ENCODE peak calls at places on chromosomes 7 and 10, in four cellular contexts. I, A, R and S are unnamed samples.

GRCh38 chr7:100679927-100680588 is 6.5 kb downstream of the GNB2 start:
- DNase-seq in I (no peak), A (no peak), R (no peak), S (peak)

GRCh38 chr7:140060788-140061606 is 1.8 kb downstream of the PARP12 start:
- DNase-seq in I (peak), A (no peak), R (no peak), S (peak)

GRCh38 chr10:92290076-92290836 is 622 bp downstream of the CPEB3 start:
- DNase-seq in I (peak), A (peak), R (no peak), S (peak)

GRCh38 chr7:23938937-23939552 is 229.0 kb downstream of the STK31 start:
- DNase-seq in I (peak), A (peak), R (no peak), S (peak)

GRCh38 chr7:92709912-92710311 is 119.7 kb upstream of the FAM133B start:
- DNase-seq in I (no peak), A (no peak), R (no peak), S (no peak)

GRCh38 chr7:767580-767940 is 40.5 kb upstream of the PRKAR1B start:
- DNase-seq in I (no peak), A (no peak), R (no peak), S (no peak)

GRCh38 chr7:150450491-150450992 is at the start of gene GIMAP8:
- DNase-seq in I (no peak), A (no peak), R (no peak), S (peak)

GRCh38 chr10:42367532-42368230 is 270.7 kb downstream of the ZNF33B start:
- DNase-seq in I (peak), A (no peak), R (peak), S (peak)

GRCh38 chr7:35908305-35909223 is 107.7 kb downstream of the SEPTIN7 start:
- DNase-seq in I (no peak), A (no peak), R (no peak), S (no peak)

GRCh38 chr7:51133992-51134391 is 182.6 kb downstream of the COBL start:
- DNase-seq in I (no peak), A (no peak), R (no peak), S (no peak)

GRCh38 chr7:5626456-5626855 is 155.0 kb downstream of the RNF216 start:
- DNase-seq in I (no peak), A (no peak), R (no peak), S (no peak)

GRCh38 chr7:126589068-126589684 is 663.6 kb downstream of the GRM8 start:
- DNase-seq in I (no peak), A (no peak), R (no peak), S (no peak)

GRCh38 chr10:82206831-82207230 is 331.8 kb downstream of the NRG3 start:
- DNase-seq in I (no peak), A (no peak), R (no peak), S (no peak)

GRCh38 chr10:30436200-30436599 is 2.2 kb downstream of the MAP3K8 start:
- DNase-seq in I (peak), A (no peak), R (no peak), S (peak)

GRCh38 chr10:30437039-30437781 is 3.2 kb downstream of the MAP3K8 start:
- DNase-seq in I (peak), A (no peak), R (no peak), S (peak)

GRCh38 chr10:30439931-30440330 is 5.9 kb downstream of the MAP3K8 start:
- DNase-seq in I (no peak), A (no peak), R (no peak), S (no peak)

GRCh38 chr10:30436688-30437038 is 2.7 kb downstream of the MAP3K8 start:
- DNase-seq in I (no peak), A (no peak), R (no peak), S (no peak)

GRCh38 chr10:30438016-30438850 is 4.2 kb downstream of the MAP3K8 start:
- DNase-seq in I (peak), A (no peak), R (no peak), S (peak)
- TF ChIP-seq ELK1 in I (no peak), A (no peak), R (no peak), S (no peak)

DNA sequence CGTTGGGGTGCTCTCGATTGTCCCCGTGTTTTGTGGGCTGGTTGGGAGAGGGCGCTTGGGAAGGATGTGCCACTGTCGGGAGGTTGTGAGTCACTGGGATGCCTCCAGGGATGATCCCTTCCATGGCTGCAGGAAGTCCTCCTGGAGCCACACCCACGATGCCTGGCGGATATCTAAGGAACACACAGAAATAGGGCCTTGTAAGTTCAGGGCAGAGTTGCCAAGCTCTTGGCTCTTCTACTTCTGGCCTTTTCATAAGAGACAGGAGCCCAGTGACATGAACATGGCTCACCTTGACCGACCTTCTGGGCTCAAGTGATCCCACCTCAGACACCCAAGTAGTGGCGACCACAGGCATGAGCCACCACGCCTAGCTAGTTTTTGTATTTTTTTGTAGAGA is 47.6 kb downstream of the ZRANB1 start:
- DNase-seq in I (no peak), A (no peak), R (no peak), S (no peak)
- TF ChIP-seq ELK1 in I (no peak), A (no peak), R (no peak), S (no peak)

GRCh38 chr10:329361-330099 is 194.3 kb downstream of the ZMYND11 start:
- DNase-seq in I (peak), A (peak), R (no peak), S (peak)

GRCh38 chr10:327889-328809 is 192.9 kb downstream of the ZMYND11 start:
- DNase-seq in I (no peak), A (no peak), R (no peak), S (no peak)

GRCh38 chr10:335151-335800 is 200.0 kb downstream of the ZMYND11 start:
- DNase-seq in I (peak), A (peak), R (no peak), S (no peak)

GRCh38 chr10:326894-327635 is 191.8 kb downstream of the ZMYND11 start:
- DNase-seq in I (no peak), A (no peak), R (no peak), S (no peak)

GRCh38 chr10:331186-331585 is 195.9 kb downstream of the ZMYND11 start:
- DNase-seq in I (no peak), A (no peak), R (no peak), S (no peak)
- TF ChIP-seq ELK1 in I (no peak), A (no peak), R (no peak), S (no peak)

GRCh38 chr10:5105626-5106025 is 11.4 kb downstream of the AKR1C3 start:
- DNase-seq in I (no peak), A (no peak), R (no peak), S (no peak)
- TF ChIP-seq ELK1 in I (no peak), A (no peak), R (no peak), S (no peak)

GRCh38 chr7:30171753-30172447 is 37.1 kb downstream of the MTURN start:
- DNase-seq in I (peak), A (no peak), R (no peak), S (no peak)
- TF ChIP-seq ELK1 in I (no peak), A (no peak), R (no peak), S (no peak)

GRCh38 chr7:134042307-134042706 is 84.8 kb upstream of the LRGUK start:
- DNase-seq in I (no peak), A (no peak), R (no peak), S (no peak)
- TF ChIP-seq ELK1 in I (no peak), A (no peak), R (no peak), S (no peak)

GRCh38 chr7:2511769-2512168 is 7.8 kb upstream of the LFNG start:
- DNase-seq in I (no peak), A (no peak), R (no peak), S (no peak)

GRCh38 chr7:2512713-2513112 is 6.9 kb upstream of the LFNG start:
- DNase-seq in I (no peak), A (no peak), R (no peak), S (no peak)

GRCh38 chr7:2510130-2510776 is 9.3 kb upstream of the LFNG start:
- DNase-seq in I (no peak), A (no peak), R (no peak), S (no peak)

GRCh38 chr7:2512179-2512644 is 7.4 kb upstream of the LFNG start:
- DNase-seq in I (no peak), A (no peak), R (no peak), S (no peak)

DNA sequence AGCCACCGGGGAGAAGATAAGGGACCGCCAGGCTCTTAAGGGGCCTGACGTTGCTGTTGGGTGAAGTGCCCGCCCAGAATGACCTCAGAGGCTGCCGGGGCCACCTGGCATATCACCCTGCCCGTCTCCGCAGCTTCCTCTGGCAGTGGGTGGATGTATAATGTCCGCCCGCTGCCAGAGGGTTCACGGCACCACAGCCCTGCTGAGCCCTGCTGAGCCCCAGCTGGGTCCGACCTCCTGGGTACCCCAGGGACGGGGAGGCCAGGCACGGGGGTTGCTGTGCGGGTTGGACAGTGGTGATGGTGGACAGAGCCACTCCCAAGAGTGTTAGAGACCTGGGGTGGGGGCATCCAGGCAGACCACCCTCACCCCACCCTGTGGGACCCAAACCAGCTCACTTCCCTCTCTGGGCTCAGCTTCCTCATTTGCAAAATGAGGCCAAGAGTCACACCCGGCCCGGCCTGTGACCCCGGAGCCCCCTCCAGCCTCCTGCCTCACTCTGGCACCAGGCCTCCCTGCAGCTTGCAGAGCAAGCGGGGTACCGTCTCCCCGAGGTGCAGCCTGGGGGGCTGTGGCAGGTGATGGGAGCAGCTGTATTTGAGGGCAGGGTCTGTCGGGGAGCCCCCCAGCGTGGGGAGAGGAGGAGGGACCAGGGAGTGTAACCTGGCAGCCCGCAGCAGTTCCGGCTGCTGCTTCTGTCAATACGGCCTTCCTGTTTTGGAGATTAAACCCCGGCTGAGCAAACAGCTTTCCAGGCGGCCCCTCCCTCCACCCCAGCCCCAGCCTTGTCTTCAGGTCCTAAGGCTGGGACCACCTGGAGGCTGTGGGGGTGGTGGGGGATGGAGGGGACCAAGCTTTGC is 8.4 kb upstream of the LFNG start:
- DNase-seq in I (no peak), A (no peak), R (no peak), S (no peak)
- TF ChIP-seq ELK1 in I (no peak), A (no peak), R (no peak), S (no peak)

GRCh38 chr7:137989127-137989526 is 12.8 kb downstream of the CREB3L2 start:
- DNase-seq in I (no peak), A (no peak), R (no peak), S (no peak)
- TF ChIP-seq ELK1 in I (no peak), A (no peak), R (no peak), S (no peak)

DNA sequence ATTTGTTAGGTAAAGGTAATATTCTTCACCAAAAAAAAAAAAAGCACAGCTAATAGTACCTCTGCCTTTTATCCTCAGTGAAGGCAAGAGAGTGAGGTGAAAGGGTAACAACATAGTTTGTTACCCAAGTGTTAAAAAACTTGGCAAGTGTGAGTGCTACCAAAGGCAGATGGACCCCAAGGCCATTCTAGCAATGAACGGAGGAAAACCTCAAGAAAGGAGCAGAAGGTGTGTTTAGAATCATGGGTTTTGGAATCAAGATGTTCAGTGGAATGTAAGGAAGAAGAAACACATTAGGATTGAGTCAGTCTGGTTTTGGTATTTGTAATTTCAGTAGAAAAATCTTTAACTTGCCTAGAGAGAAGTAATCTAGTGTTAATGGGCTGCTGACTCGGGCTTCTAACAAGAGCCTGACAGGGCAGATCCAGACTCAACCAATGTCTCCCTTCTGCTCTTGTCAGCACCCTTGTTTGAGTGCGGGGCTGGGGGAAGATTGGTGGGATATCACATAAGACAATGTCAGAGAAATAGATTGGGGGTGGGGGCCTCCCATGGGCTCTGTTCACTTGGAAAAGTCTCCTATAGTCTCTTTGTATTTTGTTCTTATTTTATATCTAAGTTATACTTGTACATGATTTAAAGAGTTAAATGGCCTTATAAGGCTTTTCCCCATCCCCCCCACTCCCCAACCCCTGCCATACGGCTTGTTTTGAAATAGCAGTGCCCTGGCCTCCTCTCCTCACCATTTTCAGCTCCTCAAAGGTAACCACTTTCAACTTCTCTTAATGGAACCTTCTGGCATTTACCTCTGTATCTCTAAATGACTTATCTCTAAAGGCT is 44.4 kb downstream of the SCD start:
- DNase-seq in I (no peak), A (no peak), R (no peak), S (no peak)
- TF ChIP-seq ELK1 in I (no peak), A (no peak), R (no peak), S (no peak)